ENCODE peak calls at places on chromosomes 1 and 21, in five cellular contexts. X, H, A, F and R are unnamed samples.
A peak's percentile ranks its signal among the peaks of the same experiment; 100 is the strongest.

GRCh38 chr1:40848530-40849189 is 13.5 kb downstream of the CITED4 start:
- DNase-seq in X (peak; percentile 84), H (peak; percentile 69), A (peak; percentile 83), F (peak; percentile 66), R (peak; percentile 71)

GRCh38 chr1:19448491-19449439 is 36.6 kb downstream of the CAPZB start:
- DNase-seq in X (peak; percentile 50), H (peak; percentile 93), A (no peak), F (peak; percentile 60), R (no peak)

GRCh38 chr21:38938343-38938742 is 132.6 kb downstream of the ETS2 start:
- DNase-seq in X (no peak), H (peak; percentile 32), A (no peak), F (no peak), R (no peak)

GRCh38 chr1:223531742-223532341 is 133.7 kb downstream of the CAPN8 start:
- DNase-seq in X (peak; percentile 68), H (peak; percentile 17), A (peak; percentile 85), F (no peak), R (peak; percentile 56)

GRCh38 chr1:49465486-49466185 is 558.1 kb downstream of the AGBL4 start:
- DNase-seq in X (no peak), H (no peak), A (no peak), F (no peak), R (no peak)

GRCh38 chr1:214537219-214537618 is 14.2 kb downstream of the PTPN14 start:
- DNase-seq in X (no peak), H (peak; percentile 53), A (no peak), F (no peak), R (no peak)

GRCh38 chr1:29569971-29570634 is 333.8 kb downstream of the PTPRU start:
- DNase-seq in X (peak; percentile 88), H (peak; percentile 77), A (peak; percentile 88), F (no peak), R (peak; percentile 98)

GRCh38 chr1:46466477-46467182 is 23.0 kb upstream of the DMBX1 start:
- DNase-seq in X (no peak), H (peak; percentile 18), A (peak; percentile 10), F (no peak), R (no peak)

GRCh38 chr1:97190326-97190725 is 468.7 kb downstream of the PTBP2 start:
- DNase-seq in X (no peak), H (peak; percentile 63), A (no peak), F (no peak), R (no peak)

GRCh38 chr1:204660509-204660908 is 25.0 kb downstream of the LRRN2 start:
- DNase-seq in X (no peak), H (peak; percentile 70), A (no peak), F (peak; percentile 48), R (no peak)

GRCh38 chr1:159974350-159974965 is 20.4 kb upstream of the SLAMF9 start:
- DNase-seq in X (no peak), H (no peak), A (no peak), F (no peak), R (no peak)

GRCh38 chr1:68346192-68346808 is 103.5 kb downstream of the RPE65 start:
- DNase-seq in X (no peak), H (peak; percentile 23), A (no peak), F (no peak), R (peak; percentile 45)

GRCh38 chr1:8747879-8748825 is 69.3 kb downstream of the RERE start:
- DNase-seq in X (no peak), H (no peak), A (no peak), F (no peak), R (no peak)

GRCh38 chr1:169538998-169539871 is 47.0 kb downstream of the F5 start:
- DNase-seq in X (peak; percentile 46), H (peak; percentile 83), A (peak; percentile 63), F (no peak), R (peak; percentile 18)

GRCh38 chr1:8070381-8070811 is 44.3 kb upstream of the ERRFI1 start:
- DNase-seq in X (peak; percentile 65), H (no peak), A (peak; percentile 67), F (no peak), R (peak; percentile 94)

GRCh38 chr1:202806845-202807366 is 1.3 kb downstream of the KDM5B start:
- DNase-seq in X (peak; percentile 18), H (no peak), A (peak; percentile 45), F (peak; percentile 36), R (no peak)

GRCh38 chr1:198892065-198892464 is 253.2 kb downstream of the PTPRC start:
- DNase-seq in X (no peak), H (peak; percentile 76), A (no peak), F (no peak), R (no peak)

GRCh38 chr1:14626869-14627607 is 28.6 kb downstream of the KAZN start:
- DNase-seq in X (no peak), H (no peak), A (no peak), F (no peak), R (no peak)

GRCh38 chr1:238951809-238952208 is 434.6 kb upstream of the CHRM3 start:
- DNase-seq in X (peak; percentile 4), H (peak; percentile 10), A (peak; percentile 63), F (no peak), R (no peak)

GRCh38 chr1:10629816-10630571 is 155.2 kb downstream of the PEX14 start:
- DNase-seq in X (no peak), H (no peak), A (no peak), F (no peak), R (no peak)
- TF ChIP-seq CTCF in X (no peak), H (no peak), A (no peak), F (no peak), R (no peak)

DNA sequence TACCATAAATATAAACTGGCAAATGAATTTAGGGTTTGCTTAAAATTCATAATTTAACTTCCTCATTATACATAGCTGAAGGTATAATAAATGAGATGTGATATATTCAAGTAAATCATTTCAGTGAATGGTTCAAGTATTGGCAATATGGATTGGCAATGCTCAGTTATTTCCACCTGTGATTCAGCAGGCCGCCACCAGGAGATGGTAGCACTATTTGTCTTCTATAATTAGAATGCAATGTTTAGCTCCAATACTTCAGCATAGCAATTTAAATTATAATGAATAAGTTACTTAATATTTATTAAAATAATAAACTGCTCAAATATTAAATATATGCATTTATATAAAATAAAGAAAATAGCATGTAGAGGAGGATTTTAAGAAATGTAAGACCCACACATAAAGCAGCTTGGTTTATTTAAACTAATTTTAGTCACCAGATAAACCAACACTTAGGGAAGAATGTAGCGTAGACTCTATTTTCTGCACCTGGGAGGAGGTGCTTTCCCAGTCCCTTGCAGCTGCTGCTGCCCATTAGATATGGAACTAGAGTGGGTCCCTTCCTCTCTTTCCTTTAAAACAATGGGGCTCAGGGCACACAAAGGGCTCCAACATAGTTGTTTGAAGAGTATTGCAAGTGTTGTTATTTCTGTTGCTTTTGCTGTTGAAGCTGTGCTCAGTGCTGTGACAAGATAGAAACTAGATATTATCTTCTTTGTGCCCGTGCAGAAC is 62.1 kb downstream of the PLPPR4 start:
- DNase-seq in X (no peak), H (no peak), A (no peak), F (no peak), R (no peak)
- TF ChIP-seq CTCF in X (peak; percentile 43), H (peak; percentile 51), A (no peak), F (no peak), R (peak; percentile 26)

GRCh38 chr1:24636661-24637357 is 6.3 kb upstream of the SRRM1 start:
- DNase-seq in X (no peak), H (no peak), A (no peak), F (no peak), R (no peak)
- TF ChIP-seq CTCF in X (no peak), H (no peak), A (no peak), F (no peak), R (no peak)

GRCh38 chr1:88683848-88684481 is at the start of gene PKN2:
- DNase-seq in X (peak; percentile 97), H (peak; percentile 99), A (peak; percentile 98), F (peak; percentile 96), R (peak; percentile 97)
- TF ChIP-seq CTCF in X (no peak), H (peak; percentile 9), A (no peak), F (peak; percentile 40), R (no peak)

GRCh38 chr1:177817969-177818872 is 151.6 kb downstream of the SEC16B start:
- DNase-seq in X (no peak), H (no peak), A (no peak), F (no peak), R (no peak)
- TF ChIP-seq CTCF in X (no peak), H (no peak), A (no peak), F (no peak), R (no peak)

GRCh38 chr1:227709451-227709850 is 25.7 kb downstream of the JMJD4 start:
- DNase-seq in X (no peak), H (no peak), A (no peak), F (no peak), R (no peak)
- TF ChIP-seq CTCF in X (no peak), H (no peak), A (no peak), F (no peak), R (no peak)

GRCh38 chr1:67126111-67126746 is 8.5 kb downstream of the C1orf141 start:
- DNase-seq in X (no peak), H (no peak), A (no peak), F (no peak), R (no peak)
- TF ChIP-seq CTCF in X (no peak), H (peak; percentile 11), A (no peak), F (no peak), R (peak; percentile 8)

GRCh38 chr1:234781241-234782056 is 171.5 kb upstream of the IRF2BP2 start:
- DNase-seq in X (no peak), H (no peak), A (no peak), F (peak; percentile 20), R (no peak)
- TF ChIP-seq CTCF in X (no peak), H (no peak), A (no peak), F (no peak), R (peak; percentile 27)